ENCODE peak calls at places on chromosomes 4 and X, in seven cellular contexts. B is testis, C is nephron progenitor cell, M is adrenal gland, Z is GM13976, W is glutamatergic neuron, I is choroid plexus epithelial cell. E is an unnamed sample.

GRCh38 chrX:19030805-19031204 is 46.9 kb upstream of the PHKA2 start:
- DNase-seq in B (no peak), I (no peak), W (no peak), Z (no peak), C (no peak), M (no peak), E (no peak)

GRCh38 chr4:41160856-41161255 is 53.5 kb downstream of the APBB2 start:
- DNase-seq in B (no peak), Z (no peak), M (no peak), I (no peak), W (no peak), C (no peak), E (peak)

GRCh38 chr4:128163177-128164117 is 102.3 kb downstream of the LARP1B start:
- DNase-seq in Z (no peak), W (no peak), C (no peak), I (peak), M (no peak), B (no peak), E (peak)

GRCh38 chr4:4274226-4274625 is 15.7 kb downstream of the LYAR start:
- DNase-seq in W (no peak), B (no peak), C (no peak), M (no peak), Z (no peak), I (no peak), E (no peak)

GRCh38 chrX:9494806-9495205 is 29.9 kb downstream of the TBL1X start:
- DNase-seq in C (no peak), I (peak), Z (no peak), M (no peak), B (no peak), W (no peak), E (peak)

GRCh38 chr4:15929555-15929954 is 9.0 kb downstream of the FGFBP1 start:
- DNase-seq in B (no peak), M (no peak), I (no peak), Z (no peak), C (no peak), W (no peak), E (no peak)

GRCh38 chr4:107036602-107037151 is 564 bp upstream of the DKK2 start:
- DNase-seq in I (no peak), M (no peak), Z (peak), B (no peak), W (peak), C (no peak), E (no peak)

GRCh38 chr4:7781361-7781760 is 158.3 kb downstream of the AFAP1 start:
- DNase-seq in W (no peak), Z (no peak), C (no peak), I (peak), B (no peak), M (peak), E (peak)

GRCh38 chr4:12179264-12179616 is 750.5 kb upstream of the HS3ST1 start:
- DNase-seq in I (no peak), Z (no peak), W (no peak), M (no peak), B (peak), C (no peak), E (no peak)

GRCh38 chr4:7423391-7423790 is 11.3 kb downstream of the PSAPL1 start:
- DNase-seq in I (no peak), Z (no peak), C (no peak), W (no peak), M (no peak), B (no peak), E (no peak)

GRCh38 chr4:155973639-155974475 is 20.2 kb upstream of the CTSO start:
- DNase-seq in M (no peak), C (no peak), W (no peak), B (no peak), Z (no peak), I (peak), E (peak)

GRCh38 chr4:22850630-22851029 is 157.9 kb downstream of the GBA3 start:
- DNase-seq in I (no peak), C (no peak), Z (no peak), M (no peak), W (no peak), B (no peak), E (no peak)

GRCh38 chr4:11631416-11631815 is 202.7 kb upstream of the HS3ST1 start:
- DNase-seq in W (no peak), I (no peak), B (no peak), Z (no peak), C (no peak), M (no peak), E (no peak)

GRCh38 chr4:84722720-84723119 is 139.8 kb downstream of the CDS1 start:
- DNase-seq in I (no peak), M (no peak), B (no peak), C (no peak), W (no peak), Z (no peak), E (no peak)

GRCh38 chr4:140996757-140997156 is 136.5 kb downstream of the RNF150 start:
- DNase-seq in M (no peak), I (peak), B (no peak), Z (no peak), C (no peak), W (no peak), E (peak)

GRCh38 chrX:119391279-119391678 is 7.9 kb upstream of the SLC25A43 start:
- DNase-seq in M (no peak), C (no peak), W (no peak), I (peak), Z (peak), B (no peak), E (peak)

GRCh38 chr4:17475481-17475880 is 36.4 kb downstream of the QDPR start:
- DNase-seq in W (no peak), C (no peak), M (no peak), I (peak), B (no peak), Z (no peak), E (peak)

GRCh38 chrX:46255066-46255465 is 290.2 kb downstream of the ZNF674 start:
- DNase-seq in M (no peak), B (no peak), C (no peak), I (peak), W (no peak), Z (no peak), E (peak)

GRCh38 chr4:77437079-77437478 is 168.5 kb upstream of the CXCL13 start:
- DNase-seq in Z (no peak), I (no peak), W (no peak), B (no peak), M (no peak), C (no peak), E (no peak)

GRCh38 chr4:77433102-77433733 is 172.4 kb upstream of the CXCL13 start:
- DNase-seq in C (peak), W (no peak), B (peak), Z (peak), I (peak), M (peak), E (peak)

GRCh38 chr4:77434299-77435092 is 171.1 kb upstream of the CXCL13 start:
- DNase-seq in I (no peak), M (peak), Z (no peak), W (no peak), C (no peak), B (peak), E (no peak)

GRCh38 chr4:77430847-77431246 is 174.8 kb upstream of the CXCL13 start:
- DNase-seq in I (no peak), Z (no peak), B (no peak), C (no peak), M (no peak), W (no peak), E (no peak)

DNA sequence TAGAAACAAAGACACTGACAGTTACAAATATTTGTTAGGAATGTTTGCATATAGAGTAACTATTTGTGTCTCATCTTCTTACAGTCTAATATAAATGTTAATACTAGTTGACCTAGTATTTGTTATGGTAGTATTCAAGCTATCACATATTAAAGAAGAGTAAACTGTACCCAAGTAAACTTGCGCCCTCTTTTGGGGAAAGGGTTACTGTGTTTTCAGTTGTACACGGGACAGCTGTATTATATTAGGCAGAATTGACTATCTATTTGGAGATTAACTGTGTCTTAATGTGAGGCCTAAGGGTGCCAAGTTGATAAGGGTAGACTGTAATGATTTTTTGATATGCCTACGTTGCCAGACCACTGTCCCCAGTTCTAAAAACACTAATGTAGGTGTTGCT is 172.9 kb upstream of the CXCL13 start:
- DNase-seq in W (no peak), I (no peak), C (no peak), Z (no peak), B (no peak), M (no peak), E (no peak)
- TF ChIP-seq CTCF in W (no peak), I (no peak), C (no peak), Z (no peak), B (no peak), M (no peak), E (no peak)

DNA sequence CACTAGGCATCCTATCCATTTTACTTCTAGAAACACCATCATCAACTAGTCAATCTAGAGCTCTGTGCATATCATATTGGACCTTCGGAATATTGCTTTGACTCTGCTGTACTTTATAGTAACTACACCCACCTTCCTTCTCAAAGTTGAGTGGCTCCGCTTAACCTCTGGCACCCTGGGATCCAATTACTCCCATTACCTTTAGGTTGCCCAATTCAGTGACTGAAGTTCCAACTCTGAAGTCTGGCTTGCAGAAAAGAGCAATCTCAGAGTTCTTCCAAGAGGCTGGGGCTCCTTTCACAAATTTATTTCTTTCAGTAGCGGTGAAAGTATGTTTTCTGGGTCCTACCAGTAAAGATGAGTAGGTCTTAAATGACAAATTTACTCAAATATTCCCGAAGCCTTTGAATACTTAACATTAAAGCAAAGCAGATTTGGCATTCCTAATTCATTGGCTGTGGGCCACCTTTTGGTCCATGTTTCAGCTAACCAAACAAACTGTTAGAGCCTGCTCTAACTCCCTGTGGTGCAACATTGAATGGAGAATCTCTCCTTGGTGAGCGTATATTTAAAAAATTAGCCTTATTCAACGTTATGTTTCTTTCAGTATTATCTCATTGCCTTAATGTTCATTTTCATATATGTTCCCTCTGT is 1215.8 kb downstream of the RAPGEF2 start:
- DNase-seq in Z (no peak), M (no peak), C (no peak), B (no peak), I (peak), W (no peak), E (no peak)
- TF ChIP-seq CTCF in Z (no peak), M (no peak), C (no peak), B (no peak), I (no peak), W (no peak), E (no peak)

DNA sequence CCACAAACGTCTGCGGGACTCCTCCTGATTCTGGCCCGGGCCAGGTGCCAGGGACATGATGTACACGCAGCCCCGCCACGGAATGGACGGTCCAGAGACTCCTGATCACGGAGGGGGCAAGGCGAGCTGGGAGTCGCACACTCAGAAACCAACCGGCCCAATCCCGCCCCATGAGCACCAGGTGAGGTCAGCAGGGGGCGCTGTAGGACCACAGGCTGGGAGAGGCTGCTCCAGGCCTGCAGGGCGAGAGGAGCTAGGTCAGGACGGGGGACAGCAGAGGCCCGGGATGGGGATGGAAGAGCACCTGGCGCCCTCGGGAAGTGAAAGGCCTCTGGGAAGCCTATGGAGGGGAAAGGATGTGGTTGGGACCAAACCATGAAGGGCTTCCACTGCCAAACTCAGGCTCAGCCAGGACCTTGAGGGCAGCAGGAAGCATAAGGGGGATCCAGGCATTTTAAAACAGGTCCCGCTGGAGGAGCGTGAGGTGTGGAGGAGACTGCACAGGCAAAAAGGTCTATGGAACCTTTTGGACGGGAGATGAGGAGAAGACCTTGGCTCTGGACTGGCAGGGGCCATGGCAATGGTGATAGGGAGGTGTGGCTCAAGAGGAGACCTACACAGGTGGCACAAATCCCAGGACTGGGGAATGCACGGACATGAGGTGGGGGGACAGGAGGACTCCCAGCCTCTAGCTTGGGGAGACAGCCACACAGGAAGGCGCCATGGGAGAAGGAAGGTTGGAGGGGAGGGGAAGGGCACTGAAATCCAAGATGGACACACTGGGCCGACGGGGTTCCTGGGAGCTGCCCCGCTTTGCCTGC is 79.2 kb downstream of the MTMR1 start:
- DNase-seq in Z (peak), W (peak), B (peak), I (peak), M (peak), C (peak), E (peak)
- TF ChIP-seq CTCF in Z (peak), W (peak), B (peak), I (peak), M (peak), C (peak), E (peak)

GRCh38 chr4:183631577-183632198 is 27.3 kb downstream of the RWDD4 start:
- DNase-seq in C (no peak), W (no peak), B (peak), Z (no peak), I (no peak), M (peak), E (no peak)
- TF ChIP-seq CTCF in C (no peak), W (no peak), B (no peak), Z (no peak), I (no peak), M (no peak), E (no peak)

GRCh38 chr4:87060957-87061356 is 126.1 kb downstream of the AFF1 start:
- DNase-seq in I (no peak), Z (no peak), W (no peak), M (no peak), B (no peak), C (no peak), E (no peak)

GRCh38 chr4:87057835-87058234 is 123.0 kb downstream of the AFF1 start:
- DNase-seq in I (peak), M (no peak), B (no peak), W (no peak), C (no peak), Z (no peak), E (no peak)

GRCh38 chr4:87056884-87057283 is 122.1 kb downstream of the AFF1 start:
- DNase-seq in W (no peak), I (no peak), Z (no peak), M (no peak), B (no peak), C (no peak), E (no peak)

GRCh38 chr4:87055340-87055739 is 120.5 kb downstream of the AFF1 start:
- DNase-seq in M (no peak), W (no peak), Z (no peak), I (peak), C (no peak), B (no peak), E (no peak)

DNA sequence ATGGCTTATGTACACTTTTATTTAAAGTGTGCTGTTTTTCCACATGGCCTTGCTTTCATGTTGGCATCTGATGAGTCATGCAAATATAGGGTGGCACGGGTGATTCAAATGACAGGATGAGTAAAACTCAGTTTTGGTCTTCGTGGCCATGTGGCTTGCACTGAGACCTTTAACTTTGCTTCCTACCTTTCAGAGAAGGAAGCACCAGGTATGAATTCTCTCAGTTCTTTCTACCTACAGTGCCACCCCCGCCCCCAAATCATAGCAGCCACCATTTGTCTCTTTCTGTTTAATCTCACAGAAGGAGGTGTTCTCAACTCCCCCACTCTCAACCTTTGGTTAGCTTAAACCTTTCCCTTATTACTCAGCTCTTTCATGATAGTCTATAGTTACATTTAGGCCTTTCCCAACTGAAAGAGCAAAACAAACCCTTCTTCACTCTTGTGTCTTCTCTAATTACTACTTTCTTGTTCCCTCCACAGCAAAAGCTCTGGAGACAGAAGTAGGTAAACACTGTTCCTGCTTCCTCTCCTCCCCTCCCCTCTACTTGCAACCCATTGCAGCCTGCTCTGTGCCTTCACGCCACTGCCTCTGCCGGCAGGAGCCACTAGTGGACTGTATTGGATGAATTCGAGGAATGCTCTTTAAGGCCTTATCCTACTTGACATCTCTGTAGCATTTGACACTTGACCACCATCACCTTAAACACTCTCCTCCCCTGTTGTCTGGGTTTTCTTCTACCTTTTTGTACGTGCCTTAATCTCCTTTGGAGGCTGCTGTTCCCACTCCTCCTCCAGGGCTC is 123.7 kb downstream of the AFF1 start:
- DNase-seq in W (no peak), I (peak), B (no peak), M (no peak), Z (no peak), C (peak), E (no peak)
- TF ChIP-seq CTCF in W (no peak), I (peak), B (no peak), M (no peak), Z (no peak), C (no peak), E (peak)

E was measured in fibroblast of villous mesenchyme.